ENCODE peak calls at places on chromosomes 4 and X, in four cellular contexts. Q, L, G and V are unnamed samples.

GRCh38 chr4:2255501-2256155 is 6.3 kb downstream of the MXD4 start:
- DNase-seq in Q (peak; percentile 25), G (peak; percentile 70), L (peak; percentile 42), V (peak; percentile 29)

GRCh38 chr4:127518022-127518421 is 114.7 kb upstream of the INTU start:
- DNase-seq in L (no peak), Q (no peak), G (no peak), V (no peak)

GRCh38 chrX:50971390-50971789 is 60.9 kb downstream of the BMP15 start:
- DNase-seq in L (no peak), Q (no peak), G (no peak), V (no peak)

GRCh38 chrX:104041003-104041402 is 1.2 kb downstream of the H2BW2 start:
- DNase-seq in Q (no peak), L (no peak), G (no peak), V (no peak)

GRCh38 chrX:80747832-80748231 is 61.8 kb downstream of the BRWD3 start:
- DNase-seq in Q (no peak), G (no peak), L (no peak), V (no peak)

GRCh38 chr4:20217951-20218350 is 33.8 kb upstream of the SLIT2 start:
- DNase-seq in L (no peak), G (no peak), Q (no peak), V (no peak)

GRCh38 chr4:119729815-119730643 is 101.4 kb upstream of the PDE5A start:
- DNase-seq in L (peak; percentile 66), Q (peak; percentile 77), G (no peak), V (no peak)

GRCh38 chr4:6674500-6675149 is 19.1 kb upstream of the S100P start:
- DNase-seq in L (no peak), G (no peak), Q (peak; percentile 72), V (no peak)

GRCh38 chrX:143094501-143095110 is 68.9 kb downstream of the SPANXN4 start:
- DNase-seq in Q (peak; percentile 7), G (no peak), L (no peak), V (no peak)

GRCh38 chrX:31036895-31037294 is 34.9 kb downstream of the FTHL17 start:
- DNase-seq in Q (peak; percentile 55), L (peak; percentile 44), G (no peak), V (peak; percentile 56)

GRCh38 chrX:155956099-155956498 is 41.4 kb upstream of the IL9R start:
- DNase-seq in Q (no peak), L (no peak), G (no peak), V (no peak)
- H3K9me3 ChIP-seq in Q (no peaks in the 10 kb centered on the region), L (no peaks in the 10 kb centered on the region), G (no peaks in the 10 kb centered on the region), V (no peaks in the 10 kb centered on the region)

DNA sequence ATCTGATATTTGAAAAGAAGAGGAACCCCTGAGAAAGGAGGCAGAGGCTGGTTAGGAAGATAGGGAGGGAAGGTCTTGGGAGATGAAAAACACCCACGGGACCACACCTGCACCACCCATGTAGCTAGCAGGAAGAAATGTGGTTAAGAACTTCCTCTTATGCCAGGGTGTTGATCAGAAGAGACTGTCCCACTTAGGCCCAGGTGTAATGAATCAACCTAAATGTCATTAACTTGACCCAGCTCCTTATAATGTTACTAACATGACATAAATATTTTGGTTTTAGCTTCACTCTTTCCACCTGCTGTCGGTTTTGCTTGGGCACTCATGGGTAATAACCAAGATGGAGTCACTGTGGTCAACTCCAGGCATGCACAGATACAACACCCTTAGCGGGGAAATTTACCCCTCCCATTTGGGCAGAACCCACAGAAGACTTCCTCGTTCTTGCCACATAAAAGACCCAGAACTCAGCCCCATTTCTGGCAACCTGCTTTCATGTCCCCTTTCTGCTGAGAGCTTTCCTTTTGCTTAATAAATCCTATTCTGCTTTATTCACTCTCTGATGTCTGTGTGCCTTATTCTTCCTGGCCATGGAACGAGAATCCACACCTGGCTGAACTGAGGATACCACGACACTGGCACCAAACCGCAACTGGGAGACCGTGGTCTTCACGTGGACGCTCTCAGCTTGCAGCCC is 46.8 kb downstream of the ZNF141 start:
- DNase-seq in L (no peak), Q (no peak), G (no peak), V (no peak)
- H3K9me3 ChIP-seq in L (peaks cover 42% of the 10 kb centered on the region), Q (peaks cover 27% of the 10 kb centered on the region), G (peaks cover 100% of the 10 kb centered on the region), V (peaks cover 53% of the 10 kb centered on the region)

DNA sequence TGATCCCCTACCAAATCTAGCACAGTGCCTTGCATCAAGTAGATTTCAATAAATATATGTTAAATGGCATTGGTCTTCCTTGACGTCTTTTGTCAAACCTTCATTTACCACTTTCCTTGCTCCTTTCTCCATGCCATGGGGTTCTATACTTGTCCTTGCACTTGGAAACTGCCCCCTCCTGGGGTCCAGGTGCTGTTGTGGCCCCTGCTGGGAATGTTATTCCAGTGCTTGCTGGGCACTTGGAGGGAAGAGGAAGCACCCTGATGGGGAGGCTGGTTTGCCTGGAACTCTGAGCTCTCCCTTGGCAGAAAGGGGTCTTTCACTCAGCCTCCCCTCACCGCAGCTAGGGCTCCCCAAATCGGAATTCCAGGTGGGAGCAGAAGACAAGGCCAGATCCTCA is 18.9 kb downstream of the ZNF275 start:
- DNase-seq in L (no peak), G (no peak), Q (no peak), V (no peak)
- H3K9me3 ChIP-seq in L (no peaks in the 10 kb centered on the region), G (no peaks in the 10 kb centered on the region), Q (no peaks in the 10 kb centered on the region), V (peaks cover 12% of the 10 kb centered on the region)

GRCh38 chr4:1250527-1250812 is 1.5 kb upstream of the CTBP1 start:
- DNase-seq in G (no peak), L (no peak), Q (no peak), V (no peak)
- H3K9me3 ChIP-seq in G (no peaks in the 10 kb centered on the region), L (no peaks in the 10 kb centered on the region), Q (no peaks in the 10 kb centered on the region), V (peaks cover 2% of the 10 kb centered on the region)

GRCh38 chr4:107444-108429 is 16.6 kb upstream of the ZNF718 start:
- DNase-seq in Q (peak; percentile 2), G (no peak), L (no peak), V (no peak)

GRCh38 chr4:112771-113170 is 11.5 kb upstream of the ZNF718 start:
- DNase-seq in Q (peak; percentile 0), G (no peak), L (no peak), V (no peak)

GRCh38 chr4:107083-107443 is 17.2 kb upstream of the ZNF718 start:
- DNase-seq in G (no peak), Q (no peak), L (no peak), V (no peak)
- H3K9me3 ChIP-seq in G (peaks cover 21% of the 10 kb centered on the region), Q (no peaks in the 10 kb centered on the region), L (no peaks in the 10 kb centered on the region), V (peaks cover 62% of the 10 kb centered on the region)

GRCh38 chrX:56726609-56727008 is 2.4 kb upstream of the NBDY start:
- DNase-seq in G (no peak), Q (peak; percentile 65), L (no peak), V (no peak)

GRCh38 chrX:56728752-56729151 is 291 bp upstream of the NBDY start:
- DNase-seq in Q (peak; percentile 12), L (no peak), G (no peak), V (no peak)

GRCh38 chrX:56729152-56729557 is at the start of gene NBDY:
- DNase-seq in G (no peak), Q (peak; percentile 57), L (peak; percentile 38), V (no peak)

GRCh38 chrX:56728321-56728720 is 722 bp upstream of the NBDY start:
- DNase-seq in L (no peak), Q (no peak), G (no peak), V (no peak)

GRCh38 chrX:56727531-56727930 is 1.5 kb upstream of the NBDY start:
- DNase-seq in L (no peak), G (no peak), Q (no peak), V (no peak)
- H3K9me3 ChIP-seq in L (no peaks in the 10 kb centered on the region), G (no peaks in the 10 kb centered on the region), Q (no peaks in the 10 kb centered on the region), V (no peaks in the 10 kb centered on the region)

DNA sequence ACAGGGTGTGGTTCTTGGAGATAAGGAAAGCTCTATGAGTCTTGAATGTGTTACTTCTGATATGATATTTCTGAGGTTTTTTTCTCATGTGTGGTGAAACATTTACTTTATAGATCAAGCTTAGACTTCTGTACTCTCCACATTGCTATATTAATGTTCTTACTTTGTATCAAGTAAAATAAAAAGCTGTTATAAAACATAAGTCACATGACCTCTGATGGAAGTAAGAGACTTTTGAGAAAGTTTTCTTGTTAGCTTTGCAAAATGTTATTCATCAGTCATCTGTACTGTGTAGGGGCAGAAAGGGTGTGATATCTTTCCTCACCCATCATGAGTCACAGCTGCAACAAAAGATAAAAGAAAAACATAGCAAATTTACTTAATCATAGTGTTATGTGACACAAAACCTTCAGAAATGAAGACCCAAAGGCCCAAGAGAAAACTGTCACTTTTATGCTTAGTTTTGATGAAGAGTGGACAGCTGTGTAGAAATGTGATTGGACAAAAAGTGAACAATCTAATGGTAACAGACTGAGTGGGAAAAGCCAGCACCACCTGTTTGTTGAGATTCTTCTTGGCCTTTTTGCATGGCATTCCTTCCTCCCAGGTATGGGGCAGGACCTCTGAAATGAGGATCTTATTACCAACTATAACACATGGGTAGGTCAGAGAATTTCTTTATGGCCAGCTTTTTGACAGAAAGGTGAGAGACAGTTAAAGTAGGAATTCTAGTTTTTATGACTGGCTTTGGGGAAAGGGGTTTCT is 632.4 kb downstream of the PDHA2 start:
- DNase-seq in L (no peak), Q (no peak), G (no peak), V (no peak)
- H3K9me3 ChIP-seq in L (no peaks in the 10 kb centered on the region), Q (no peaks in the 10 kb centered on the region), G (no peaks in the 10 kb centered on the region), V (no peaks in the 10 kb centered on the region)

DNA sequence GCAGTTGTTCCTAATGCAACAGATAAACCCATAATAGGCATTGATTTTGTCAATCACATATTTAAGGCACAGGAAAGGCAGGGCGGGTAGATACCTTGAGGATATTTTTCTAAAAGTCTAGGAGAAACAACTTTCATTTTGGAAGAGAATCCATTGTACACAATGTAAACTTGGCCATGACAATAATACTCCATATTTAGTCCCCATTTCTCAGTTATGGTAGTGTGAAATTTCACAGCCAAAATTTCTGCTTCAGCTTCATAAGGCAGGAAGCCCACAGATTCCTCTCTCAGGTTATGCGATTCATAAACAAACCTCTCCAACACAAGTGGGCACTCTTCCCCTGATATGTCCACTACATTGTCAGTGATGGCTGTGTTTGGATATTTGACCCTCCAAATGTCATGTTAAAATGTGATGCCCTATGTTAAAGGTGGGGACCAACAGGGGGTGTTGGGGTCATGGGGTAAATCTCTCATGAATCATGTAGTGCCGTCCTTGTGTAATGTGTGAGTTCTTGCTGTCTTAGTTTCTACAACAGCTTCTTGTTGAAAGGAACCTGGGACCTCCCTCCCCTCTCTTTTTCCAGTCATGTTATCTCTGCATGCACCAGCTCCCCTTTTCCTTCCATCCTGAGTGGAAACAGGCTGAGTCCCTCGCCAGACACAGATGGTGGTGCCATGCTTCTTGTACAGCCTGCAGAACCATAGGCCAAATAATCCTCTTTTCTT is 598.2 kb upstream of the GNPDA2 start:
- DNase-seq in G (no peak), L (peak; percentile 57), Q (no peak), V (no peak)
- H3K9me3 ChIP-seq in G (no peaks in the 10 kb centered on the region), L (no peaks in the 10 kb centered on the region), Q (no peaks in the 10 kb centered on the region), V (no peaks in the 10 kb centered on the region)

GRCh38 chr4:8782135-8782534 is 89.5 kb downstream of the HMX1 start:
- DNase-seq in G (no peak), Q (no peak), L (no peak), V (no peak)

GRCh38 chr4:8786166-8786565 is 85.5 kb downstream of the HMX1 start:
- DNase-seq in G (no peak), L (no peak), Q (no peak), V (no peak)

GRCh38 chr4:8781641-8782040 is 90.0 kb downstream of the HMX1 start:
- DNase-seq in L (no peak), Q (no peak), G (no peak), V (no peak)

GRCh38 chr4:8785656-8786142 is 85.9 kb downstream of the HMX1 start:
- DNase-seq in G (no peak), Q (no peak), L (no peak), V (no peak)

DNA sequence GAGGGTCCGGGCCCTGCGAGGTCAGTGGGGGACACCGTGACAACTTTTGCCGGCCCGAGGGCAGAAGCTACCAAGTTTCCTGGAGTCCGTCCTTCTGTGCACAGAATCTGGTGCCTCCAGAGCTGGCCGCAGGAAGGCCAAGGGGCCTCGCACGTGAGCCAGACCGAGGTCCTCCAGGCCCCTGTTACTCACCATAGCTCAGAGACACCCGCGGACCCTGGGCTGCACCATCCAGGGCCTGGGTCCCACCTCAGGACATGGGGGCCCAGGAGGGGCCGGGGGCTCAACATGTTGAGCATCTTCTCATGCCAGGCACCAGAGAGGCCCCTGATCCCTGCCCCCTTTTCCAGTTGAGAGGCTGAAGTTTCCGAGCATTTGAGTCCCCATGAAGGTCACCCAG is 87.9 kb downstream of the HMX1 start:
- DNase-seq in Q (no peak), G (no peak), L (no peak), V (no peak)
- H3K9me3 ChIP-seq in Q (no peaks in the 10 kb centered on the region), G (no peaks in the 10 kb centered on the region), L (no peaks in the 10 kb centered on the region), V (no peaks in the 10 kb centered on the region)